ENCODE peak calls at places on chromosomes 1 and 21, in six cellular contexts. S, V, A, F, N and R are unnamed samples.

GRCh38 chr1:198024782-198025181 is 107.6 kb downstream of the LHX9 start:
- DNase-seq in S (no peak), V (no peak), A (no peak), F (no peak), N (no peak), R (no peak)

GRCh38 chr21:33866851-33867250 is 48.8 kb downstream of the ATP5PO start:
- DNase-seq in S (no peak), V (no peak), A (no peak), F (no peak), N (no peak), R (no peak)

GRCh38 chr1:41476807-41477361 is 7.6 kb downstream of the EDN2 start:
- DNase-seq in S (no peak), V (no peak), A (no peak), F (peak), N (no peak), R (no peak)

GRCh38 chr1:2561898-2562895 is 6.0 kb downstream of the TNFRSF14 start:
- DNase-seq in S (no peak), V (no peak), A (no peak), F (peak), N (no peak), R (no peak)

GRCh38 chr1:233166896-233167295 is 128.6 kb downstream of the PCNX2 start:
- DNase-seq in S (no peak), V (no peak), A (no peak), F (no peak), N (no peak), R (no peak)

GRCh38 chr1:244341455-244342450 is 110.0 kb downstream of the ADSS2 start:
- DNase-seq in S (no peak), V (no peak), A (no peak), F (no peak), N (peak), R (no peak)

GRCh38 chr1:59570524-59570923 is 244.2 kb upstream of the HOOK1 start:
- DNase-seq in S (no peak), V (peak), A (no peak), F (no peak), N (no peak), R (no peak)

GRCh38 chr1:59670662-59671061 is 144.1 kb upstream of the HOOK1 start:
- DNase-seq in S (no peak), V (no peak), A (no peak), F (no peak), N (no peak), R (no peak)

GRCh38 chr1:48232722-48233121 is 10.2 kb downstream of the SLC5A9 start:
- DNase-seq in S (no peak), V (no peak), A (no peak), F (no peak), N (no peak), R (no peak)

GRCh38 chr1:85259118-85259865 is at the start of gene C1orf52:
- DNase-seq in S (peak), V (peak), A (peak), F (peak), N (peak), R (peak)

GRCh38 chr1:114723915-114724314 is 7.3 kb upstream of the NRAS start:
- DNase-seq in S (no peak), V (no peak), A (no peak), F (no peak), N (no peak), R (no peak)

GRCh38 chr1:34013958-34014737 is 150.3 kb downstream of the HMGB4 start:
- DNase-seq in S (no peak), V (no peak), A (no peak), F (peak), N (no peak), R (no peak)

GRCh38 chr1:165075725-165076370 is 280.7 kb downstream of the LMX1A start:
- DNase-seq in S (no peak), V (no peak), A (no peak), F (no peak), N (peak), R (no peak)

GRCh38 chr1:38992450-38993111 is 1.5 kb downstream of the AKIRIN1 start:
- DNase-seq in S (no peak), V (no peak), A (no peak), F (no peak), N (no peak), R (no peak)

GRCh38 chr1:58773406-58773840 is 10.4 kb downstream of the JUN start:
- DNase-seq in S (no peak), V (no peak), A (no peak), F (peak), N (no peak), R (peak)

GRCh38 chr1:91742848-91743292 is 143.1 kb downstream of the TGFBR3 start:
- DNase-seq in S (no peak), V (no peak), A (no peak), F (peak), N (no peak), R (peak)

GRCh38 chr1:182622795-182623528 is 18.8 kb upstream of the RGS16 start:
- DNase-seq in S (no peak), V (no peak), A (no peak), F (no peak), N (no peak), R (no peak)

GRCh38 chr1:52511439-52511838 is 41.5 kb downstream of the TUT4 start:
- DNase-seq in S (no peak), V (no peak), A (no peak), F (no peak), N (no peak), R (no peak)

GRCh38 chr1:230328342-230329015 is 97.7 kb downstream of the PGBD5 start:
- DNase-seq in S (no peak), V (no peak), A (no peak), F (no peak), N (no peak), R (no peak)

GRCh38 chr1:184930645-184931044 is 43.7 kb downstream of the NIBAN1 start:
- DNase-seq in S (no peak), V (no peak), A (no peak), F (no peak), N (no peak), R (no peak)

GRCh38 chr21:34935868-34936267 is 113.2 kb downstream of the RUNX1 start:
- DNase-seq in S (no peak), V (no peak), A (no peak), F (no peak), N (no peak), R (no peak)

GRCh38 chr1:231998791-231999190 is 372.2 kb downstream of the DISC1 start:
- DNase-seq in S (no peak), V (no peak), A (no peak), F (no peak), N (no peak), R (no peak)

GRCh38 chr1:100362821-100363466 is 10.6 kb downstream of the CDC14A start:
- DNase-seq in S (no peak), V (no peak), A (no peak), F (no peak), N (no peak), R (no peak)

GRCh38 chr1:9784508-9785133 is 39.1 kb downstream of the CLSTN1 start:
- DNase-seq in S (peak), V (peak), A (no peak), F (no peak), N (peak), R (peak)

GRCh38 chr1:54774820-54775498 is 10.6 kb upstream of the PARS2 start:
- DNase-seq in S (no peak), V (no peak), A (no peak), F (no peak), N (peak), R (no peak)

GRCh38 chr1:169321539-169321938 is 46.1 kb downstream of the NME7 start:
- DNase-seq in S (no peak), V (no peak), A (no peak), F (no peak), N (peak), R (no peak)

GRCh38 chr1:189654906-189655305 is 822.8 kb downstream of the BRINP3 start:
- DNase-seq in S (no peak), V (no peak), A (no peak), F (no peak), N (no peak), R (no peak)

GRCh38 chr21:38888956-38889605 is 83.4 kb downstream of the ETS2 start:
- DNase-seq in S (no peak), V (no peak), A (no peak), F (no peak), N (no peak), R (no peak)

GRCh38 chr1:15249032-15249601 is 2.1 kb downstream of the FHAD1 start:
- DNase-seq in S (no peak), V (no peak), A (no peak), F (no peak), N (no peak), R (no peak)

GRCh38 chr1:119008483-119009299 is 20.5 kb upstream of the TBX15 start:
- DNase-seq in S (no peak), V (no peak), A (no peak), F (no peak), N (peak), R (peak)

GRCh38 chr1:205286335-205286950 is 35.1 kb downstream of the NUAK2 start:
- DNase-seq in S (peak), V (peak), A (no peak), F (no peak), N (no peak), R (no peak)
- H3K27ac ChIP-seq in S (peak), V (no peak), A (no peak), F (no peak), N (peak), R (no peak)

DNA sequence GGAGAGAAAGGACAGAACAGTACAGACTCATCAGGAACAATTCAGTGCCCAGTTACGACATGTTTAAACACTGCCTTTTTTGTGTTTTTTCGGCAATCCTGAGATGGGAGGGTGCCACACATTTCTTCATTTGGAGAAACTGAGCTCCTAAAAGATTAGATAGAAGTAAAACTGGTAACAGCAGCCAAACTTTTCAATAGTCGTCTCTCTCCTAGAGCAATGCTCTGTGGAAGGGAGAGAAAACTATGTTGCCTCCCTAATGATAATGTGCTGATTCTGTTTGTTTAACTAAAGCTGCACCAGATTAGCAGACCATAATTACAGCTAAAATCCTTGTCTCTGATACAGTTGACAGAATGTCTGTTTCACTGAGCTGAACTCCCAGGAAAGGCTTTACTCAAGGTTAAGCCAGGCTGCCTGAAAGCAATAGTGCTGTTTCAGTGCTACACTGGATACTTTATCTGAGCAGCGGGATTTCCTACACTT is 76.2 kb upstream of the CXADR start:
- DNase-seq in S (no peak), V (no peak), A (no peak), F (no peak), N (no peak), R (no peak)
- H3K4me3 ChIP-seq in S (no peak), V (no peak), A (no peak), F (no peak), N (no peak), R (no peak)

GRCh38 chr1:36053978-36054377 is 29.9 kb upstream of the TEKT2 start:
- DNase-seq in S (no peak), V (no peak), A (no peak), F (no peak), N (no peak), R (no peak)

GRCh38 chr1:36055706-36056105 is 28.2 kb upstream of the TEKT2 start:
- DNase-seq in S (no peak), V (peak), A (no peak), F (no peak), N (no peak), R (no peak)
- H3K27ac ChIP-seq in S (no peak), V (peak), A (no peak), F (no peak), N (no peak), R (no peak)

DNA sequence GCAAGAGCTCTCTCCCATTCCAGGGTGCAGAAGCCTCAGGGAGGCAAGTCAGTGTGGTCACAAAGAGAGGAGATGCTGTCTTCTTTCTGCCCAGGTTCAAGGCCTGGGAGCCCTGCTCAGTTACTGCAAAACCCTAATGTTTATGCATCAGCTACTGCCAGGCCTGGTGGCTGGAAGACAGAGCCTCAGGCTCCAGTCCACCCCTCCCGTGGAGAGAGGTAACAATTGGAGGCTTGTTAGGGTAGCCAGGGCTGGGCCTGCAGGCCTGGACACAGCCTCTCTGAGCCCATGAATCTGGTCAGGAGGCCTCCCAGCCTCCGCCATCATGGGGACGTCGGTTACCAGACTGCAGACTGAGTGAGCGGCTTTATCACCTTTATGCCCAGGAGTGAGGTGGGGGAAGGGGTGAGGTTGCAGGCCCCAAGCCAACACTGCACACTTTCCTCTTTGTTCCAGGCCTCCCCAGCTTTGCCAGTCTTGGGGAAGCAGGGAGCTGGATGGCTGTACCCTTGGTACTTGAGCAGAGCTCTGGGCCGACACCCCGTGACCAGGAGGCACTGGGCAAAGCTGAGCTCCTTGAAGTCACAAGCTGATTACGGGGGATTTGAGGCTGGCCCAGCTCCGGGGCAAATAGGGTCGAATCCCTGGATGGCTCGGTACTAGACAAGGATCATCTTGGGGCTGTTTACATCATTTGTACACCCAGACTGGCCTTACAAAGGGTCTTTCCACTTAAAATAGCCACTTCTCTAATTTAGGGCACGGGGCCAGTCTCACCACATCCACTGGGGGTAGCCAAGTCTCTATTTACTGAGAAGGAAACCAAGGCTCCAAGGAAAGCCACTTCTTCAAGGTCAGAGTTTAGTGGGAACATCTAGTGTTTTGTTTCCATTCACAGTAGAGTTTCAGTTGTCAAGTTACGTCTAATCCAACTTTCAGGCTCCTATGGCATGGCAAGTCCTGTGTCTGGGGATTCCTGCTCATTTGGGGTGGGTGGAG is 5.2 kb downstream of the SLC2A1 start:
- DNase-seq in S (no peak), V (no peak), A (no peak), F (no peak), N (no peak), R (no peak)
- H3K4me3 ChIP-seq in S (peak), V (no peak), A (no peak), F (no peak), N (no peak), R (no peak)